ENCODE peak calls at places on chromosomes 5 and 9, in six cellular contexts. B is nephron progenitor cell, T is GM10248, P is progenitor cell of endocrine pancreas, V is GM06990, M is B cell. C is an unnamed sample.

GRCh38 chr9:80496901-80497565 is 925.3 kb downstream of the TLE4 start:
- DNase-seq in B (peak), T (no peak), P (no peak), V (no peak), M (no peak), C (no peak)

GRCh38 chr9:72363908-72364678 is 915 bp downstream of the ZFAND5 start:
- DNase-seq in B (peak), T (peak), P (peak), V (peak), M (peak), C (no peak)

GRCh38 chr5:169272731-169273401 is 28.1 kb downstream of the SLIT3 start:
- DNase-seq in B (peak), T (no peak), P (no peak), V (no peak), M (no peak), C (no peak)

GRCh38 chr5:72658767-72659540 is 151.7 kb upstream of the ZNF366 start:
- DNase-seq in B (no peak), T (no peak), P (no peak), V (no peak), M (no peak), C (no peak)

GRCh38 chr5:180424094-180424493 is 70.1 kb upstream of the CNOT6 start:
- DNase-seq in B (no peak), T (no peak), P (no peak), V (no peak), M (no peak), C (no peak)

GRCh38 chr9:18863821-18864220 is 169.2 kb downstream of the SAXO1 start:
- DNase-seq in B (no peak), T (no peak), P (no peak), V (no peak), M (no peak), C (no peak)

GRCh38 chr9:133115604-133116345 is 5.3 kb downstream of the RALGDS start:
- DNase-seq in B (no peak), T (peak), P (no peak), V (peak), M (peak), C (peak)

GRCh38 chr9:76761448-76761847 is 2.8 kb upstream of the PCA3 start:
- DNase-seq in B (no peak), T (no peak), P (no peak), V (no peak), M (no peak), C (no peak)

GRCh38 chr9:125190371-125190801 is 783 bp upstream of the PPP6C start:
- DNase-seq in B (peak), T (no peak), P (no peak), V (no peak), M (no peak), C (no peak)

GRCh38 chr5:10607023-10607665 is 43.3 kb downstream of the ANKRD33B start:
- DNase-seq in B (peak), T (peak), P (no peak), V (peak), M (peak), C (no peak)

GRCh38 chr5:176185133-176185733 is 53.0 kb upstream of the SIMC1 start:
- DNase-seq in B (no peak), T (no peak), P (no peak), V (no peak), M (no peak), C (no peak)

GRCh38 chr5:61280766-61281427 is 51.2 kb upstream of the ZSWIM6 start:
- DNase-seq in B (no peak), T (no peak), P (no peak), V (no peak), M (no peak), C (no peak)

GRCh38 chr5:10306806-10307205 is 896 bp downstream of the CMBL start:
- DNase-seq in B (no peak), T (no peak), P (no peak), V (no peak), M (no peak), C (no peak)

GRCh38 chr5:38433160-38433861 is 123.1 kb downstream of the LIFR start:
- DNase-seq in B (no peak), T (no peak), P (no peak), V (no peak), M (no peak), C (no peak)

GRCh38 chr5:34576849-34577248 is 79.3 kb upstream of the RAI14 start:
- DNase-seq in B (no peak), T (no peak), P (no peak), V (no peak), M (no peak), C (no peak)

GRCh38 chr5:41637869-41638268 is 127.5 kb upstream of the PLCXD3 start:
- DNase-seq in B (no peak), T (no peak), P (no peak), V (no peak), M (no peak), C (no peak)

GRCh38 chr5:930853-931252 is 38.2 kb downstream of the TRIP13 start:
- DNase-seq in B (no peak), T (no peak), P (no peak), V (no peak), M (no peak), C (no peak)

GRCh38 chr5:134247411-134247810 is 21.5 kb upstream of the PPP2CA start:
- DNase-seq in B (no peak), T (no peak), P (no peak), V (no peak), M (no peak), C (no peak)

GRCh38 chr5:7392401-7393024 is 3.4 kb upstream of the ADCY2 start:
- DNase-seq in B (peak), T (no peak), P (no peak), V (no peak), M (no peak), C (no peak)

GRCh38 chr9:89635816-89636215 is 31.0 kb downstream of the GADD45G start:
- DNase-seq in B (no peak), T (no peak), P (no peak), V (no peak), M (no peak), C (no peak)

GRCh38 chr5:138568061-138568824 is 7.0 kb downstream of the HSPA9 start:
- DNase-seq in B (peak), T (no peak), P (no peak), V (no peak), M (no peak), C (no peak)

GRCh38 chr5:137651022-137651421 is 84.9 kb downstream of the KLHL3 start:
- DNase-seq in B (no peak), T (no peak), P (no peak), V (no peak), M (no peak), C (no peak)

GRCh38 chr9:101476576-101477208 is 41.1 kb upstream of the ALDOB start:
- DNase-seq in B (no peak), T (no peak), P (no peak), V (no peak), M (no peak), C (peak)

GRCh38 chr5:177453852-177454396 is 7.3 kb downstream of the PRR7 start:
- DNase-seq in B (peak), T (no peak), P (peak), V (no peak), M (peak), C (no peak)

GRCh38 chr5:56175465-56175864 is 57.7 kb downstream of the ANKRD55 start:
- DNase-seq in B (no peak), T (no peak), P (no peak), V (no peak), M (no peak), C (no peak)

GRCh38 chr5:174736351-174736721 is 12.0 kb downstream of the MSX2 start:
- DNase-seq in B (peak), T (no peak), P (no peak), V (no peak), M (no peak), C (no peak)
- TF ChIP-seq CTCF in B (no peak), T (no peak), P (no peak), V (no peak), M (no peak), C (peak)

GRCh38 chr5:30413540-30413939 is 779.9 kb upstream of the CDH6 start:
- DNase-seq in B (no peak), T (no peak), P (no peak), V (no peak), M (no peak), C (no peak)
- TF ChIP-seq CTCF in B (no peak), T (no peak), P (peak), V (no peak), M (no peak), C (peak)

DNA sequence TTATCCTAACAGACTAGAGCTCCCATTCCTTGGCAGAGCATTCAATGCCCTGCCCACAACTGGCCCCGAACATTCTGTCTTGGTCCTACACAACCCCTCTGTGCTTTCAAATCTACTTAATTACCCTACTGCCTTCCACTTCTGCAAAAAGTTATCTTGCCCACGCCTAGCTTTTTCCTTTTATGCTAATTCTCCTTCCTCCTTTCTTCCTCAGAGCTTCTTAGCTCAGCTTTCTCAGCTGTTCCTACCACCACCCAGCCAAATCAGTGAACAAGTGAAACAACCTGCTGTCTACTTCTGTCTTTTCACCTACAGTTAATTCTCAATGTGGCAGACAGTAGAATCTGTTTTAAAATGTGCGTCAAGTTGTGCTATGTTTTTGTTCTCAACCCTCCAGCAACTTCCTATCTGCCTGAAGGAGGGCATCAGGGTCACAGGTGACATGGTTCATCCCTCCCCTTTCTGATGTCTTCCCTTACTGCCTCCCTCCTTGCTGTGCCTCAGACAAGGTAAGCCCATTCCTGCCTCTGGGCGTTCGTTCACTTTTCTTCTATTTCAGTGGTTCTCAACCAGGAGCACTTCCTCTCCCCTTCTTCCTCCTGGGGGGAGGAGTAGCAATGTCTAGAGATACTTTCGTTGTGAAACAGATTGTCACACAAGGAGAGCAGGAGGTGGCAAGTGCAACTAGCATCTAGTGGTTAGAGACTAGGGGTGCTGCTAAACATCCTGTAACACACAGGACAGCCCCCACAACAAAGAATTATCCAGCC is 1.3 kb upstream of the REEP5 start:
- DNase-seq in B (no peak), T (no peak), P (no peak), V (peak), M (peak), C (no peak)
- TF ChIP-seq CTCF in B (no peak), T (no peak), P (no peak), V (peak), M (no peak), C (no peak)

GRCh38 chr9:128828267-128828666 is 1.3 kb downstream of the SPOUT1 start:
- DNase-seq in B (no peak), T (no peak), P (no peak), V (no peak), M (no peak), C (no peak)
- TF ChIP-seq CTCF in B (no peak), T (no peak), P (no peak), V (no peak), M (no peak), C (peak)

GRCh38 chr9:110919609-110920008 is 118.7 kb downstream of the LPAR1 start:
- DNase-seq in B (no peak), T (no peak), P (no peak), V (no peak), M (no peak), C (no peak)
- TF ChIP-seq CTCF in B (no peak), T (no peak), P (no peak), V (no peak), M (no peak), C (no peak)

GRCh38 chr9:86282979-86283535 is 719 bp upstream of the ISCA1 start:
- DNase-seq in B (no peak), T (no peak), P (no peak), V (no peak), M (no peak), C (no peak)

GRCh38 chr9:86288501-86288900 is 6.2 kb upstream of the ISCA1 start:
- DNase-seq in B (no peak), T (no peak), P (no peak), V (no peak), M (no peak), C (no peak)

GRCh38 chr9:86286278-86286677 is 3.9 kb upstream of the ISCA1 start:
- DNase-seq in B (no peak), T (no peak), P (no peak), V (no peak), M (no peak), C (no peak)

GRCh38 chr9:86285247-86285646 is 2.9 kb upstream of the ISCA1 start:
- DNase-seq in B (no peak), T (no peak), P (no peak), V (no peak), M (no peak), C (no peak)

DNA sequence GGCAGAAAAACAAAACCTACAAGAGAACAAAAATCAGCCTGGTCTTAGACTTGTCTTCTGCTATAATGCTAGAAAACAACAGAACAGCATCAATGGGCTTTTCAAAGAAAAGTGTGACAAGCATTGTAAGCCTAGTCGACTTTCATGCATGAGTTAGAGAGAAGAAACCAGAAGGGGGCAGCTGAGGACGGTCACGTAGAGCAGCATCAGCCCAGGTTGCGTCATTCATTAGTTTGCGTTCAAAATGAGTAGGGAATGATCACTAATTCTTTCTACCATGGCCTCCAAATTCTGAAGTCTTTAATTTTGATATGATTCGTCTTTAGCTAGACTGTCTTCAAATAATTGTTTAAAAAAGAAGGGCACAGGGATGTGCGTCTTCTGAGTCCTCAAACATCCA is 4.7 kb upstream of the ISCA1 start:
- DNase-seq in B (peak), T (no peak), P (no peak), V (no peak), M (no peak), C (no peak)
- TF ChIP-seq CTCF in B (peak), T (peak), P (peak), V (peak), M (peak), C (peak)